ENCODE peak calls at places on chromosomes 13 and 19, in four cellular contexts. E is substantia nigra, V is T follicular helper cell, W is BJ. A is an unnamed sample.

GRCh38 chr13:90414691-90415596 is 932.5 kb upstream of the MIR17HG start:
- DNase-seq in W (no peak), E (no peak), V (no peak), A (no peak)

GRCh38 chr13:29935309-29935981 is 85.0 kb upstream of the UBL3 start:
- DNase-seq in V (peak), E (no peak), W (no peak), A (peak)

GRCh38 chr13:96020155-96020575 is 33.0 kb downstream of the UGGT2 start:
- DNase-seq in V (no peak), W (no peak), E (no peak), A (no peak)

GRCh38 chr19:46559203-46559602 is 41.9 kb upstream of the CALM3 start:
- DNase-seq in V (no peak), E (no peak), W (no peak), A (no peak)

GRCh38 chr19:19214892-19215291 is 3.1 kb downstream of the NCAN start:
- DNase-seq in W (no peak), V (no peak), E (no peak), A (no peak)

GRCh38 chr19:10270180-10270615 is 722 bp upstream of the ICAM1 start:
- DNase-seq in V (no peak), W (no peak), E (peak), A (peak)

GRCh38 chr13:77751513-77752456 is 54.3 kb downstream of the SLAIN1 start:
- DNase-seq in V (peak), E (no peak), W (no peak), A (peak)

GRCh38 chr13:75798353-75799245 is 162.5 kb downstream of the LMO7 start:
- DNase-seq in V (no peak), E (no peak), W (no peak), A (no peak)

GRCh38 chr19:55305491-55305890 is 19.6 kb downstream of the TMEM150B start:
- DNase-seq in V (peak), W (no peak), E (no peak), A (peak)

GRCh38 chr19:3284759-3285646 is 60.5 kb downstream of the CELF5 start:
- DNase-seq in W (no peak), V (peak), E (no peak), A (peak)

GRCh38 chr13:33798023-33798422 is 19.9 kb upstream of the RFC3 start:
- DNase-seq in W (no peak), E (no peak), V (no peak), A (no peak)

GRCh38 chr13:67328895-67329294 is 98.8 kb upstream of the PCDH9 start:
- DNase-seq in E (no peak), V (no peak), W (no peak), A (no peak)

GRCh38 chr19:46856062-46857022 is 4.5 kb upstream of the ARHGAP35 start:
- DNase-seq in E (peak), W (peak), V (peak), A (peak)

GRCh38 chr19:37635076-37636056 is 19.9 kb downstream of the ZFP30 start:
- DNase-seq in V (no peak), W (no peak), E (no peak), A (no peak)

GRCh38 chr13:71218960-71219359 is 648.0 kb downstream of the DACH1 start:
- DNase-seq in W (no peak), V (no peak), E (no peak), A (no peak)

GRCh38 chr13:21849323-21849722 is 178.4 kb downstream of the FGF9 start:
- DNase-seq in W (no peak), E (no peak), V (no peak), A (peak)

GRCh38 chr19:33226550-33227241 is 1.0 kb upstream of the SLC7A10 start:
- DNase-seq in E (no peak), V (no peak), W (no peak), A (no peak)

GRCh38 chr13:110340812-110341444 is 33.8 kb downstream of the COL4A2 start:
- DNase-seq in E (no peak), W (no peak), V (peak), A (peak)

GRCh38 chr19:12647047-12647446 is 19.5 kb downstream of the MAN2B1 start:
- DNase-seq in V (no peak), W (no peak), E (no peak), A (no peak)

GRCh38 chr19:45114116-45114515 is 21.1 kb downstream of the PPP1R37 start:
- DNase-seq in E (no peak), V (no peak), W (no peak), A (no peak)

GRCh38 chr19:10514211-10515145 is 2.8 kb downstream of the S1PR5 start:
- DNase-seq in V (peak), E (no peak), W (no peak), A (no peak)

GRCh38 chr19:50414850-50415660 is 3.7 kb upstream of the SPIB start:
- DNase-seq in V (peak), W (no peak), E (peak), A (peak)

GRCh38 chr19:34667349-34668076 is 9.4 kb downstream of the SCGB2B2 start:
- DNase-seq in E (no peak), W (no peak), V (no peak), A (no peak)

GRCh38 chr19:571127-571974 is 1.0 kb upstream of the BSG start:
- DNase-seq in V (peak), W (no peak), E (no peak), A (peak)

GRCh38 chr19:4373601-4374441 is 26.5 kb downstream of the SH3GL1 start:
- DNase-seq in W (peak), V (no peak), E (peak), A (no peak)

GRCh38 chr13:44331912-44332840 is 41.4 kb upstream of the SERP2 start:
- DNase-seq in W (peak), V (no peak), E (no peak), A (no peak)

GRCh38 chr13:91203430-91203829 is 144.1 kb upstream of the MIR17HG start:
- DNase-seq in W (no peak), V (no peak), E (no peak), A (no peak)

GRCh38 chr13:78326608-78327007 is 276.7 kb downstream of the POU4F1 start:
- DNase-seq in E (no peak), V (no peak), W (no peak), A (no peak)

GRCh38 chr13:32752997-32753606 is 166.8 kb downstream of the PDS5B start:
- DNase-seq in E (no peak), W (no peak), V (no peak), A (no peak)

GRCh38 chr19:12090807-12091206 is 26.3 kb downstream of the ZNF844 start:
- DNase-seq in V (peak), W (no peak), E (peak), A (peak)

GRCh38 chr19:2469102-2469914 is 6.6 kb upstream of the GADD45B start:
- DNase-seq in V (no peak), E (no peak), W (no peak), A (no peak)

GRCh38 chr13:99316657-99317244 is 9.6 kb upstream of the GPR183 start:
- DNase-seq in E (no peak), W (no peak), V (no peak), A (no peak)

GRCh38 chr13:29573190-29573589 is 22.3 kb downstream of the SLC7A1 start:
- DNase-seq in E (no peak), W (no peak), V (no peak), A (no peak)

GRCh38 chr19:42442833-42443232 is at the start of gene CXCL17:
- DNase-seq in V (no peak), W (no peak), E (no peak), A (no peak)

GRCh38 chr19:22735911-22736645 is 47.9 kb downstream of the ZNF99 start:
- DNase-seq in V (no peak), W (no peak), E (no peak), A (no peak)